ENCODE peak calls at places on chromosomes 1 and 21, in six cellular contexts. O is HCT116, M is K562, W is H1, A is HepG2, U is GM12878. V is an unnamed sample.

GRCh38 chr1:235500971-235501540 is 3.2 kb downstream of the B3GALNT2 start:
- DNase-seq in O (no peak), M (no peak), W (no peak), A (no peak), U (no peak), V (no peak)

GRCh38 chr21:42248783-42249597 is 30.1 kb downstream of the ABCG1 start:
- DNase-seq in O (no peak), M (no peak), W (no peak), A (no peak), U (peak; percentile 76), V (no peak)

GRCh38 chr1:17355898-17356297 is 16.1 kb upstream of the PADI6 start:
- DNase-seq in O (no peak), M (no peak), W (no peak), A (no peak), U (no peak), V (no peak)

GRCh38 chr1:11320153-11320936 is 47.3 kb downstream of the UBIAD1 start:
- DNase-seq in O (no peak), M (peak; percentile 61), W (peak; percentile 91), A (peak; percentile 16), U (no peak), V (peak; percentile 91)

GRCh38 chr1:103106426-103107321 is 1.6 kb downstream of the COL11A1 start:
- DNase-seq in O (peak; percentile 0), M (no peak), W (peak; percentile 66), A (peak; percentile 24), U (no peak), V (peak; percentile 40)

GRCh38 chr1:248914982-248915381 is 8.9 kb downstream of the PGBD2 start:
- DNase-seq in O (no peak), M (no peak), W (no peak), A (no peak), U (no peak), V (no peak)

GRCh38 chr1:184296466-184297243 is 90.2 kb upstream of the C1orf21 start:
- DNase-seq in O (no peak), M (no peak), W (no peak), A (no peak), U (no peak), V (no peak)

GRCh38 chr1:24155011-24155782 is 12.3 kb upstream of the IL22RA1 start:
- DNase-seq in O (peak; percentile 19), M (peak; percentile 56), W (peak; percentile 70), A (peak; percentile 30), U (peak; percentile 25), V (peak; percentile 35)

GRCh38 chr1:197557302-197557701 is 218.0 kb downstream of the DENND1B start:
- DNase-seq in O (no peak), M (no peak), W (no peak), A (peak; percentile 44), U (no peak), V (no peak)

GRCh38 chr1:206479164-206480125 is 9.2 kb downstream of the IKBKE start:
- DNase-seq in O (no peak), M (peak; percentile 88), W (peak; percentile 81), A (peak; percentile 58), U (no peak), V (peak; percentile 76)

GRCh38 chr1:5105744-5106143 is 451.3 kb downstream of the AJAP1 start:
- DNase-seq in O (no peak), M (no peak), W (no peak), A (no peak), U (no peak), V (no peak)

GRCh38 chr1:60747321-60747720 is 335.0 kb upstream of the NFIA start:
- DNase-seq in O (no peak), M (no peak), W (no peak), A (no peak), U (no peak), V (no peak)

GRCh38 chr21:35779690-35780570 is 280.4 kb downstream of the SETD4 start:
- DNase-seq in O (no peak), M (no peak), W (no peak), A (no peak), U (no peak), V (no peak)

GRCh38 chr21:34351786-34352241 is 12.0 kb upstream of the KCNE2 start:
- DNase-seq in O (peak; percentile 48), M (peak; percentile 61), W (no peak), A (peak; percentile 80), U (peak; percentile 28), V (no peak)

GRCh38 chr1:212410231-212410825 is 4.4 kb downstream of the PACC1 start:
- DNase-seq in O (no peak), M (no peak), W (no peak), A (peak; percentile 11), U (no peak), V (no peak)

GRCh38 chr1:89888480-89889335 is 67.9 kb downstream of the LRRC8D start:
- DNase-seq in O (no peak), M (no peak), W (no peak), A (no peak), U (no peak), V (no peak)

GRCh38 chr1:172293379-172293778 is 127.1 kb upstream of the C1orf105 start:
- DNase-seq in O (no peak), M (no peak), W (no peak), A (no peak), U (no peak), V (no peak)

GRCh38 chr1:175179837-175180590 is 12.6 kb downstream of the KIAA0040 start:
- DNase-seq in O (no peak), M (no peak), W (no peak), A (no peak), U (no peak), V (no peak)

GRCh38 chr1:54696262-54696661 is 19.4 kb upstream of the TTC4 start:
- DNase-seq in O (no peak), M (no peak), W (no peak), A (no peak), U (no peak), V (no peak)

GRCh38 chr1:173243300-173243699 is 36.2 kb upstream of the TNFSF4 start:
- DNase-seq in O (no peak), M (no peak), W (no peak), A (no peak), U (no peak), V (no peak)

GRCh38 chr1:162398999-162399580 is 12.8 kb downstream of the SH2D1B start:
- DNase-seq in O (no peak), M (no peak), W (no peak), A (no peak), U (no peak), V (no peak)

GRCh38 chr1:29855761-29856160 is 619.4 kb downstream of the PTPRU start:
- DNase-seq in O (no peak), M (no peak), W (no peak), A (no peak), U (no peak), V (no peak)

DNA sequence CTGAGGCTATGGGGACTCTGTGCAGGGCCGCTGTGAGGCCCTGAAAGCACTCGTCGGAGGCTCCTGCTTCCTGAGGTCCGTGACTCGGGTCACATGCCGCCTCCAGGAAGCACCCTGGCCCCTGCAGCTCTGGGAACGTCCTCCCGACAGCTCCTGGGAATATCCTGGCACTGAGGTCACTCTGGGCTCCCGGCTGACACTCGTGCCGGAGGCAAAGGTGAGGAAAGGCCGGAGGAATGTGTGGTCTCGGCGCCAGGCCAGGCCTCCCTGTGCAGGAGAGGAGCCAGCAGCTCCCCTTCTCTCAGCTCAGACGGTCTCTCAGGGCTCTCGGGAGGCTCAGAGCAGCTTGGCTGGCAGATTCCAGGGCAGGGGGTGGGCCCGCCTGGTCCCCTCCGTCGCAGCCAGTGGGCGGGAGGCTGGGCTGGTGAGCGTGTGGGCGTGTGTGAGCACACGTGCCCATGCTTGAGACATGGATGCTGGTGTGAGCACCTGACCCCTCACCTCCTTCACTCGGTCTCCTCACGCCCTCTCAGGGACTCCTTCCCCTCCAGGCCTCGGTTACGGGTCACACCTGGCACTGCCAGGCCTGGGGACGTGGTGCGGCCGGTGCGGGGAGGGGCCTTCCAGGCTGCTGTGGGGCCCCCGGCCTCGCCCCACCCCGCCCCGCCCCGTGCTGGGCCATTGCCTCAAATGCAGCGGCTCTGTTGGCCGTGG is 5.5 kb upstream of the RNF223 start:
- DNase-seq in O (peak; percentile 60), M (peak; percentile 81), W (peak; percentile 82), A (peak; percentile 79), U (no peak), V (peak; percentile 65)
- TF ChIP-seq ATF3 in O (no peak), M (no peak), W (no peak), A (peak; percentile 51), U (no peak), V (no peak)

GRCh38 chr1:71351438-71351837 is 270.6 kb upstream of the ZRANB2 start:
- DNase-seq in O (no peak), M (no peak), W (no peak), A (no peak), U (no peak), V (no peak)
- TF ChIP-seq ATF3 in O (no peak), M (no peak), W (no peak), A (no peak), U (no peak), V (no peak)

GRCh38 chr1:1361233-1361981 is 3.1 kb upstream of the MXRA8 start:
- DNase-seq in O (no peak), M (no peak), W (no peak), A (no peak), U (no peak), V (peak; percentile 10)

GRCh38 chr1:1364266-1364665 is 5.9 kb upstream of the MXRA8 start:
- DNase-seq in O (no peak), M (no peak), W (no peak), A (no peak), U (no peak), V (no peak)

GRCh38 chr1:1360511-1361169 is 2.3 kb upstream of the MXRA8 start:
- DNase-seq in O (peak; percentile 56), M (no peak), W (no peak), A (peak; percentile 68), U (no peak), V (peak; percentile 21)

GRCh38 chr1:1359668-1360468 is 1.5 kb upstream of the MXRA8 start:
- DNase-seq in O (no peak), M (no peak), W (no peak), A (peak; percentile 50), U (no peak), V (peak; percentile 15)

DNA sequence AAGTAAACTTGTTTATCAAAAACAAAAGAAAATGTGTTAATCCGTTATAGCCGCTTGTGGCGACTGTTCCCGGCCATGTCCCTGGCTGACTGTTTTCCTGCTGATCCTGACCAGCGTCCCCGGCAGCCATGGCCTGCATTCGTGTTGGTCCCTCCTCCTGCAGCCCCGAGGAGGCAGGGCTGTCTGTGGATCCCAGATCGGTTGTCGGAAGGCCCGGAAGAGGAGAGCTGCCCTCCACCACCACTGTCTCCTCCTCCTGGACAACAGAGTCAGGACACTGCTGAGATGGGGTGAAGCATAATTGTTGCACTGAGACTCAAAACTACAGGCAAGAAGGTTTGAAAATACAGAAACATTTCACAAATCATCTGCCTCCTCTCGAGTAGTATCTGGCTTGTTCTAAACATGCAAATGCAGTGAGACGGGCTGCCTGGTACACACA is 3.6 kb upstream of the MXRA8 start:
- DNase-seq in O (no peak), M (no peak), W (no peak), A (peak; percentile 75), U (no peak), V (peak; percentile 45)
- TF ChIP-seq ATF3 in O (no peak), M (no peak), W (no peak), A (no peak), U (no peak), V (no peak)

DNA sequence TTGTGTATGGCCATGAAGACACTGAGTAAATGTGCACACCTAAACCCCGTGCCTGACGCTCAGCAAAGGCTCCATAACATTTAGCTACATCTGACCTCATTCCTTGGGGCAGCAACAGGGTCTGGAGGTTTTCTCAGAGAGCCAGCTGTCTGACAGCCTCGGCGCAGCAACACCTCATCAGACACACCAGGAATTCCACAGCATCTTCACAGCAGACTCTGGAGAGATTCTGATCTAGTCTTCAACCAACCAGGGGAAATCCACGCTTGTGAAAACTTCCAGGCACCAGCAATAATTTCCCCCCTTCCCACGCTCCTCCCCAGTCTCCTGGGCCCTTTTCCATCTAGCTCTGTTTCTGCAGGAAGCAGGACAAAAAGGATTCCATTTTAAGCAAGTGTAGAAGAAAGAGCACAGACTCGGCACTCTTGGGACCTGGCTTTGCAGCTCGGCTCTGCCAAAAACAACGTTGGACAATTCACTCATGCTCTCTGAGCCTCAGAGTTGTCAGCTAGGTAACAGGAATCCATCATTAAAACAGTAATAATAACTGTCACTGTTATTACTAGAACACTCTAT is 44.3 kb upstream of the CAPZB start:
- DNase-seq in O (no peak), M (no peak), W (no peak), A (no peak), U (no peak), V (no peak)
- TF ChIP-seq ATF3 in O (no peak), M (no peak), W (no peak), A (no peak), U (no peak), V (no peak)